ENCODE peak calls at places on chromosomes 3 and 15, in ten cellular contexts. Y is fibroblast of lung; I is suprapubic skin; E is IMR-90; U is CD8-positive, alpha-beta T cell; K is cardiac muscle cell; D is psoas muscle; T is brain microvascular endothelial cell; V is HCT116; Q is CD8-positive, alpha-beta memory T cell. N is an unnamed sample.
A peak's percentile ranks its signal among the peaks of the same experiment; 100 is the strongest.

GRCh38 chr15:74259324-74259712 is 23.2 kb downstream of the CCDC33 start:
- DNase-seq in Y (no peak), I (no peak), E (no peak), U (no peak), K (peak; percentile 36), D (no peak), T (no peak), V (no peak), Q (no peak), N (no peak)

GRCh38 chr3:76646921-76647562 is 392.9 kb upstream of the ROBO2 start:
- DNase-seq in Y (no peak), I (no peak), E (no peak), U (no peak), K (no peak), D (no peak), T (no peak), V (no peak), Q (no peak), N (peak; percentile 16)

GRCh38 chr3:48847053-48847585 is 555 bp downstream of the PRKAR2A start:
- DNase-seq in Y (peak; percentile 79), I (peak; percentile 94), E (peak; percentile 75), U (peak; percentile 64), K (peak; percentile 83), D (peak; percentile 88), T (peak; percentile 68), V (peak; percentile 68), Q (peak; percentile 73), N (peak; percentile 86)

GRCh38 chr3:19934098-19934566 is at the start of gene EFHB:
- DNase-seq in Y (peak; percentile 14), I (no peak), E (peak; percentile 10), U (no peak), K (peak; percentile 66), D (no peak), T (peak; percentile 15), V (peak; percentile 39), Q (no peak), N (peak; percentile 68)

GRCh38 chr15:81050806-81051205 is 50.1 kb downstream of the TLNRD1 start:
- DNase-seq in Y (no peak), I (no peak), E (no peak), U (no peak), K (no peak), D (no peak), T (no peak), V (no peak), Q (no peak), N (no peak)

GRCh38 chr15:82944840-82945239 is 7.7 kb downstream of the HOMER2 start:
- DNase-seq in Y (peak; percentile 71), I (no peak), E (no peak), U (no peak), K (no peak), D (no peak), T (no peak), V (no peak), Q (no peak), N (no peak)

GRCh38 chr3:78402720-78403119 is 1362.8 kb downstream of the ROBO2 start:
- DNase-seq in Y (no peak), I (no peak), E (no peak), U (no peak), K (no peak), D (no peak), T (no peak), V (no peak), Q (no peak), N (no peak)

GRCh38 chr15:38217788-38218609 is 34.6 kb upstream of the SPRED1 start:
- DNase-seq in Y (peak; percentile 75), I (no peak), E (no peak), U (no peak), K (no peak), D (no peak), T (no peak), V (no peak), Q (no peak), N (no peak)

GRCh38 chr3:48930590-48930989 is 11.9 kb downstream of the ARIH2 start:
- DNase-seq in Y (no peak), I (no peak), E (no peak), U (no peak), K (no peak), D (no peak), T (no peak), V (no peak), Q (no peak), N (no peak)

GRCh38 chr3:78858910-78859309 is 908.9 kb downstream of the ROBO1 start:
- DNase-seq in Y (peak; percentile 70), I (no peak), E (no peak), U (no peak), K (no peak), D (no peak), T (no peak), V (no peak), Q (no peak), N (no peak)

GRCh38 chr3:38586546-38587520 is 62.7 kb downstream of the SCN5A start:
- DNase-seq in Y (no peak), I (no peak), E (no peak), U (peak; percentile 27), K (no peak), D (no peak), T (no peak), V (no peak), Q (no peak), N (no peak)

GRCh38 chr3:111694471-111694870 is 99.3 kb upstream of the ZBED2 start:
- DNase-seq in Y (no peak), I (no peak), E (no peak), U (no peak), K (no peak), D (no peak), T (no peak), V (no peak), Q (no peak), N (no peak)

GRCh38 chr3:132661120-132661519 is 991 bp downstream of the UBA5 start:
- DNase-seq in Y (no peak), I (no peak), E (no peak), U (no peak), K (peak; percentile 0), D (no peak), T (no peak), V (no peak), Q (no peak), N (no peak)

GRCh38 chr3:159619341-159619885 is 369.2 kb upstream of the IL12A start:
- DNase-seq in Y (peak; percentile 54), I (no peak), E (peak; percentile 36), U (no peak), K (peak; percentile 8), D (no peak), T (peak; percentile 33), V (no peak), Q (no peak), N (no peak)

GRCh38 chr3:156509209-156510174 is 45.4 kb downstream of the SSR3 start:
- DNase-seq in Y (peak; percentile 54), I (no peak), E (peak; percentile 66), U (no peak), K (peak; percentile 73), D (no peak), T (peak; percentile 51), V (peak; percentile 37), Q (no peak), N (peak; percentile 71)

GRCh38 chr3:31968927-31969418 is 12.1 kb downstream of the OSBPL10 start:
- DNase-seq in Y (peak; percentile 100), I (no peak), E (peak; percentile 93), U (no peak), K (no peak), D (no peak), T (peak; percentile 90), V (peak; percentile 86), Q (no peak), N (no peak)
- H3K36me3 ChIP-seq in Y (no peaks in the 10 kb centered on the region), I (no peaks in the 10 kb centered on the region), E (no peaks in the 10 kb centered on the region), U (no peaks in the 10 kb centered on the region), K (no peaks in the 10 kb centered on the region), D (no peaks in the 10 kb centered on the region), T (no peaks in the 10 kb centered on the region), V (no peaks in the 10 kb centered on the region), Q (no peaks in the 10 kb centered on the region), N (no peaks in the 10 kb centered on the region)

DNA sequence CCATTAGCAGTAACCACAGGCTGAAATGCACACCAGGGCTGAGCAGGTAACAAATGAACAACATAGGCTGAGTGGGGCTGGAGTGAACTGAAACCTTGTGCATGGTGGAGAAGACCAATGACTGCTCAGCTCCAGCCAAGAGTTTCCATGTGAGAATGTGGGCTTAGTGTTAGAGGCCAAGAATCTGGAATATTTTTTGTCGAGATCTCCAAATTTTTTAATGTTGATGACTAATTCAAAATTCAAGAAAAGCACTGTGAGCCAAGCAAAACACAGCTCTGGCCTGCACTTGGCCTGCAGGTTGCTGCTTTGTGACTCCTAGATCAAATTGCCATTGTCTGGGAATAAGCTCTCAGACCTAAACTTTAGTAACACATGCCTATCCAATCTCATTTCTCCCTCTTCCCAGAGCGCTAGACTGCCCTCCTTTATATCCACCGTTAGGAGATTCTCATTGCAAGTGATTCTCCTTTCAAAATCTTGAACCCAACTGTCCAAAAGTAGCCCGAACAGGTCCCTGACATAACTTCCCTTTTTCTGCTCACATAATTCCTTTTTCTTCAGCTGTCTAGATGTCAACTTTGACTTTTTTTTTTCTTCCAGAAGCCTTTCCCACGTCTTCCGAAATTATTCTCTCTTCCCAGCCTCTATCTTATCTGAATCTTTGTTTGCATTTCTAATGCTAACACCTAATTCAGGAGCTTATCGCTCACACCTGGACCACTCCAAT is 7.5 kb downstream of the SQOR start:
- DNase-seq in Y (peak; percentile 89), I (no peak), E (peak; percentile 89), U (no peak), K (no peak), D (peak; percentile 45), T (peak; percentile 85), V (no peak), Q (no peak), N (no peak)
- H3K4me3 ChIP-seq in Y (no peak overlapping the region), I (no peak overlapping the region), E (no peak overlapping the region), U (no peak overlapping the region), K (no peak overlapping the region), D (peak overlapping the region; percentile 6), T (no peak overlapping the region), V (no peak overlapping the region), Q (no peak overlapping the region), N (no peak overlapping the region)

GRCh38 chr15:69599271-69599670 is 146.7 kb downstream of the RPLP1 start:
- DNase-seq in Y (no peak), I (peak; percentile 42), E (no peak), U (no peak), K (no peak), D (no peak), T (no peak), V (no peak), Q (no peak), N (no peak)
- H3K27me3 ChIP-seq in Y (peaks cover 11% of the 10 kb centered on the region), I (peaks cover 4% of the 10 kb centered on the region), E (peaks cover 81% of the 10 kb centered on the region), U (no peaks in the 10 kb centered on the region), K (peaks cover 16% of the 10 kb centered on the region), D (no peaks in the 10 kb centered on the region), T (peaks cover 36% of the 10 kb centered on the region), V (peaks cover 38% of the 10 kb centered on the region), Q (no peaks in the 10 kb centered on the region), N (peaks cover 4% of the 10 kb centered on the region)

DNA sequence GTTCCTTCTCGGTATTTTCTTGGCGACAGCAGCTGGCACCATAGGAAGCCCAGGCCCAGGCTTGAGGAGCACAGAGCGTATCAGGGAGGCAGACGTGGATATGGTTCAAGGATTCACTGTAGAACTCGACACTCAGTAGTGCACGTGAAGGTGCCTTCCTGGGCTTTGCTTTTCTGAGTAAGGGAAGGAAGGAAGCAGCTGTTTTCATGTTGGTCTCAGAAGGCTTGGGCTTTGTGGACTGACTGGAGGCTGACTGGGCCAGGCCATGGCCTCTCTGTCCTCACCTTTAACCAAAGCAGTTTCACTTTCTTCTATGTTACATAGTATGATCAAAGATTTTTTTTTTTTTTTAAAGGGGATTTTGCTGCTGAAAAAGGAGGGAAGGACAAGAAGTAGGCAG is 6.9 kb upstream of the GHRL start:
- DNase-seq in Y (no peak), I (no peak), E (no peak), U (no peak), K (no peak), D (no peak), T (no peak), V (no peak), Q (no peak), N (no peak)
- H3K36me3 ChIP-seq in Y (peaks cover 24% of the 10 kb centered on the region), I (peaks cover 53% of the 10 kb centered on the region), E (peaks cover 55% of the 10 kb centered on the region), U (peaks cover 30% of the 10 kb centered on the region), K (peaks cover 39% of the 10 kb centered on the region), D (peaks cover 16% of the 10 kb centered on the region), T (peaks cover 58% of the 10 kb centered on the region), V (peaks cover 31% of the 10 kb centered on the region), Q (peaks cover 36% of the 10 kb centered on the region), N (peaks cover 41% of the 10 kb centered on the region)

N was measured in H7.